ENCODE peak calls at places on chromosomes 2 and 18, in six cellular contexts. D is RCC 7860; G is naive thymus-derived CD4-positive, alpha-beta T cell; W is endothelial cell of umbilical vein; B is foreskin keratinocyte; I is stimulated activated CD4-positive, alpha-beta T cell treated with anti-CD3 and anti-CD28 coated beads, Interleukin-15, amount 100 ng/mL, for 1 hour. T is an unnamed sample.

GRCh38 chr2:112784199-112785189 is at the start of gene IL1A:
- DNase-seq in D (no peak), G (no peak), W (peak; percentile 73), B (peak; percentile 80), I (no peak), T (no peak)

GRCh38 chr18:50644807-50645206 is 84.9 kb downstream of the MAPK4 start:
- DNase-seq in D (no peak), G (no peak), W (no peak), B (no peak), I (no peak), T (no peak)

GRCh38 chr2:200159829-200160781 is 146.4 kb upstream of the SPATS2L start:
- DNase-seq in D (peak; percentile 10), G (no peak), W (no peak), B (no peak), I (no peak), T (no peak)

GRCh38 chr2:58006256-58006951 is 40.2 kb upstream of the VRK2 start:
- DNase-seq in D (no peak), G (no peak), W (no peak), B (no peak), I (no peak), T (no peak)

GRCh38 chr2:11158916-11159573 is 3.8 kb downstream of the SLC66A3 start:
- DNase-seq in D (no peak), G (no peak), W (no peak), B (no peak), I (no peak), T (no peak)

GRCh38 chr2:15169326-15170038 is 391.7 kb downstream of the NBAS start:
- DNase-seq in D (peak; percentile 92), G (no peak), W (peak; percentile 86), B (peak; percentile 94), I (no peak), T (no peak)

GRCh38 chr2:10163498-10164486 is 41.3 kb downstream of the RRM2 start:
- DNase-seq in D (no peak), G (no peak), W (peak; percentile 80), B (no peak), I (no peak), T (no peak)

GRCh38 chr2:975095-975494 is 24.4 kb downstream of the SNTG2 start:
- DNase-seq in D (no peak), G (no peak), W (no peak), B (no peak), I (no peak), T (no peak)

GRCh38 chr2:166081131-166081632 is 46.6 kb downstream of the SCN1A start:
- DNase-seq in D (no peak), G (no peak), W (no peak), B (no peak), I (no peak), T (no peak)

GRCh38 chr2:50492452-50492851 is 539.5 kb downstream of the NRXN1 start:
- DNase-seq in D (no peak), G (peak; percentile 36), W (peak; percentile 56), B (no peak), I (no peak), T (no peak)

GRCh38 chr2:132651115-132652099 is 18.6 kb downstream of the LYPD1 start:
- DNase-seq in D (peak; percentile 20), G (no peak), W (peak; percentile 73), B (no peak), I (no peak), T (no peak)

GRCh38 chr2:60297296-60298010 is 256.0 kb downstream of the BCL11A start:
- DNase-seq in D (no peak), G (no peak), W (no peak), B (no peak), I (no peak), T (no peak)